ENCODE peak calls at places on chromosomes 2 and 18, in eight cellular contexts. One of them, this sample, is unnamed.

GRCh38 chr2:75503048-75503607 is 57.6 kb downstream of the EVA1A start:
- DNase-seq in mesenchymal stem cell: peak; percentile 71
- DNase-seq in K562: no peak
- DNase-seq in right atrium auricular region: no peak
- DNase-seq in cardiac muscle cell: peak; percentile 54
- DNase-seq in pancreas: no peak
- DNase-seq in heart left ventricle: no peak
- DNase-seq in RWPE1: peak; percentile 44
- DNase-seq in this sample: no peak

GRCh38 chr18:56711706-56712445 is 60.7 kb downstream of the WDR7 start:
- DNase-seq in K562: no peak
- DNase-seq in heart left ventricle: no peak
- DNase-seq in mesenchymal stem cell: peak; percentile 26
- DNase-seq in pancreas: no peak
- DNase-seq in RWPE1: no peak
- DNase-seq in cardiac muscle cell: no peak
- DNase-seq in right atrium auricular region: no peak
- DNase-seq in this sample: no peak

GRCh38 chr2:124301915-124302314 is 276.8 kb downstream of the CNTNAP5 start:
- DNase-seq in mesenchymal stem cell: no peak
- DNase-seq in right atrium auricular region: no peak
- DNase-seq in K562: no peak
- DNase-seq in heart left ventricle: no peak
- DNase-seq in pancreas: no peak
- DNase-seq in RWPE1: no peak
- DNase-seq in cardiac muscle cell: no peak
- DNase-seq in this sample: no peak

GRCh38 chr2:166042768-166043390 is 84.9 kb downstream of the SCN1A start:
- DNase-seq in pancreas: no peak
- DNase-seq in cardiac muscle cell: no peak
- DNase-seq in mesenchymal stem cell: no peak
- DNase-seq in RWPE1: peak; percentile 3
- DNase-seq in heart left ventricle: no peak
- DNase-seq in K562: no peak
- DNase-seq in right atrium auricular region: no peak
- DNase-seq in this sample: no peak

GRCh38 chr2:80489718-80490117 is 185.2 kb upstream of the LRRTM1 start:
- DNase-seq in right atrium auricular region: no peak
- DNase-seq in heart left ventricle: no peak
- DNase-seq in cardiac muscle cell: peak; percentile 24
- DNase-seq in pancreas: no peak
- DNase-seq in mesenchymal stem cell: peak; percentile 39
- DNase-seq in RWPE1: peak; percentile 84
- DNase-seq in K562: no peak
- DNase-seq in this sample: no peak

GRCh38 chr18:50441518-50441917 is 66.7 kb downstream of the SKA1 start:
- DNase-seq in cardiac muscle cell: peak; percentile 25
- DNase-seq in right atrium auricular region: no peak
- DNase-seq in RWPE1: no peak
- DNase-seq in mesenchymal stem cell: no peak
- DNase-seq in pancreas: no peak
- DNase-seq in heart left ventricle: no peak
- DNase-seq in K562: no peak
- DNase-seq in this sample: peak; percentile 49

GRCh38 chr2:110116033-110116710 is 550 bp upstream of the MALL start:
- DNase-seq in K562: no peak
- DNase-seq in pancreas: no peak
- DNase-seq in heart left ventricle: peak; percentile 70
- DNase-seq in mesenchymal stem cell: peak; percentile 30
- DNase-seq in cardiac muscle cell: peak; percentile 85
- DNase-seq in RWPE1: no peak
- DNase-seq in right atrium auricular region: peak; percentile 79
- DNase-seq in this sample: no peak

GRCh38 chr2:48600204-48600813 is 17.3 kb upstream of the GTF2A1L start:
- DNase-seq in K562: peak; percentile 32
- DNase-seq in pancreas: no peak
- DNase-seq in heart left ventricle: no peak
- DNase-seq in right atrium auricular region: no peak
- DNase-seq in RWPE1: peak; percentile 21
- DNase-seq in mesenchymal stem cell: peak; percentile 47
- DNase-seq in cardiac muscle cell: peak; percentile 73
- DNase-seq in this sample: no peak

GRCh38 chr2:179837408-179837807 is 24.0 kb downstream of the ZNF385B start:
- DNase-seq in heart left ventricle: no peak
- DNase-seq in right atrium auricular region: no peak
- DNase-seq in mesenchymal stem cell: peak; percentile 64
- DNase-seq in pancreas: no peak
- DNase-seq in cardiac muscle cell: peak; percentile 15
- DNase-seq in RWPE1: peak; percentile 28
- DNase-seq in K562: no peak
- DNase-seq in this sample: no peak

GRCh38 chr2:178069551-178069950 is 3.0 kb downstream of the PDE11A start:
- DNase-seq in RWPE1: no peak
- DNase-seq in pancreas: no peak
- DNase-seq in right atrium auricular region: no peak
- DNase-seq in K562: no peak
- DNase-seq in heart left ventricle: no peak
- DNase-seq in cardiac muscle cell: no peak
- DNase-seq in mesenchymal stem cell: no peak
- DNase-seq in this sample: no peak

GRCh38 chr2:177886824-177887223 is 185.8 kb downstream of the PDE11A start:
- DNase-seq in K562: no peak
- DNase-seq in right atrium auricular region: no peak
- DNase-seq in cardiac muscle cell: no peak
- DNase-seq in heart left ventricle: no peak
- DNase-seq in RWPE1: no peak
- DNase-seq in mesenchymal stem cell: no peak
- DNase-seq in pancreas: no peak
- DNase-seq in this sample: no peak

GRCh38 chr2:30480703-30481322 is 33.8 kb downstream of the LCLAT1 start:
- DNase-seq in RWPE1: no peak
- DNase-seq in cardiac muscle cell: no peak
- DNase-seq in heart left ventricle: no peak
- DNase-seq in right atrium auricular region: no peak
- DNase-seq in K562: no peak
- DNase-seq in mesenchymal stem cell: no peak
- DNase-seq in pancreas: no peak
- DNase-seq in this sample: no peak

GRCh38 chr2:69789129-69789528 is 40.3 kb upstream of the GMCL1 start:
- DNase-seq in cardiac muscle cell: peak; percentile 82
- DNase-seq in pancreas: no peak
- DNase-seq in right atrium auricular region: peak; percentile 66
- DNase-seq in mesenchymal stem cell: peak; percentile 93
- DNase-seq in heart left ventricle: no peak
- DNase-seq in RWPE1: no peak
- DNase-seq in K562: no peak
- DNase-seq in this sample: no peak

GRCh38 chr2:26861610-26862224 is 13.8 kb downstream of the DPYSL5 start:
- DNase-seq in heart left ventricle: no peak
- DNase-seq in K562: no peak
- DNase-seq in RWPE1: no peak
- DNase-seq in right atrium auricular region: no peak
- DNase-seq in mesenchymal stem cell: no peak
- DNase-seq in cardiac muscle cell: no peak
- DNase-seq in pancreas: no peak
- DNase-seq in this sample: no peak

GRCh38 chr2:201964631-201965206 is 68.9 kb upstream of the FZD7 start:
- DNase-seq in cardiac muscle cell: peak; percentile 42
- DNase-seq in heart left ventricle: no peak
- DNase-seq in K562: no peak
- DNase-seq in pancreas: no peak
- DNase-seq in mesenchymal stem cell: no peak
- DNase-seq in RWPE1: no peak
- DNase-seq in right atrium auricular region: no peak
- DNase-seq in this sample: no peak

GRCh38 chr2:39419282-39420223 is 17.5 kb downstream of the MAP4K3 start:
- DNase-seq in pancreas: no peak
- DNase-seq in K562: no peak
- DNase-seq in right atrium auricular region: no peak
- DNase-seq in heart left ventricle: no peak
- DNase-seq in cardiac muscle cell: peak; percentile 11
- DNase-seq in mesenchymal stem cell: no peak
- DNase-seq in RWPE1: no peak
- DNase-seq in this sample: no peak

GRCh38 chr2:158487419-158487818 is 30.7 kb downstream of the PKP4 start:
- DNase-seq in mesenchymal stem cell: peak; percentile 61
- DNase-seq in RWPE1: no peak
- DNase-seq in right atrium auricular region: no peak
- DNase-seq in heart left ventricle: no peak
- DNase-seq in K562: no peak
- DNase-seq in cardiac muscle cell: peak; percentile 84
- DNase-seq in pancreas: no peak
- DNase-seq in this sample: no peak

GRCh38 chr2:239723486-239724193 is 301.5 kb downstream of the NDUFA10 start:
- DNase-seq in right atrium auricular region: no peak
- DNase-seq in pancreas: no peak
- DNase-seq in K562: no peak
- DNase-seq in heart left ventricle: no peak
- DNase-seq in cardiac muscle cell: no peak
- DNase-seq in mesenchymal stem cell: no peak
- DNase-seq in RWPE1: no peak
- DNase-seq in this sample: no peak

GRCh38 chr18:39681061-39681460 is 2115.5 kb upstream of the CELF4 start:
- DNase-seq in mesenchymal stem cell: no peak
- DNase-seq in right atrium auricular region: no peak
- DNase-seq in RWPE1: no peak
- DNase-seq in heart left ventricle: no peak
- DNase-seq in K562: no peak
- DNase-seq in cardiac muscle cell: no peak
- DNase-seq in pancreas: no peak
- DNase-seq in this sample: no peak

GRCh38 chr2:11824901-11825592 is 78.6 kb downstream of the LPIN1 start:
- DNase-seq in RWPE1: peak; percentile 45
- DNase-seq in cardiac muscle cell: peak; percentile 74
- DNase-seq in right atrium auricular region: no peak
- DNase-seq in pancreas: no peak
- DNase-seq in mesenchymal stem cell: no peak
- DNase-seq in heart left ventricle: no peak
- DNase-seq in K562: no peak
- DNase-seq in this sample: no peak

GRCh38 chr2:100365434-100365833 is 43.1 kb upstream of the LONRF2 start:
- DNase-seq in heart left ventricle: no peak
- DNase-seq in pancreas: no peak
- DNase-seq in cardiac muscle cell: peak; percentile 82
- DNase-seq in mesenchymal stem cell: peak; percentile 37
- DNase-seq in right atrium auricular region: no peak
- DNase-seq in RWPE1: peak; percentile 74
- DNase-seq in K562: no peak
- DNase-seq in this sample: no peak

GRCh38 chr2:140761807-140762206 is 1369.0 kb downstream of the LRP1B start:
- DNase-seq in cardiac muscle cell: no peak
- DNase-seq in right atrium auricular region: no peak
- DNase-seq in heart left ventricle: no peak
- DNase-seq in K562: no peak
- DNase-seq in mesenchymal stem cell: no peak
- DNase-seq in pancreas: no peak
- DNase-seq in RWPE1: no peak
- DNase-seq in this sample: no peak

GRCh38 chr2:107466241-107466640 is 360.5 kb upstream of the RGPD4 start:
- DNase-seq in mesenchymal stem cell: no peak
- DNase-seq in heart left ventricle: no peak
- DNase-seq in cardiac muscle cell: no peak
- DNase-seq in RWPE1: no peak
- DNase-seq in pancreas: no peak
- DNase-seq in right atrium auricular region: no peak
- DNase-seq in K562: no peak
- DNase-seq in this sample: no peak

GRCh38 chr18:9348079-9348671 is 13.6 kb downstream of the TWSG1 start:
- DNase-seq in right atrium auricular region: no peak
- DNase-seq in K562: no peak
- DNase-seq in mesenchymal stem cell: peak; percentile 48
- DNase-seq in cardiac muscle cell: peak; percentile 59
- DNase-seq in pancreas: no peak
- DNase-seq in heart left ventricle: no peak
- DNase-seq in RWPE1: no peak
- DNase-seq in this sample: no peak

GRCh38 chr2:231676243-231676642 is 32.1 kb upstream of the PTMA start:
- DNase-seq in heart left ventricle: no peak
- DNase-seq in K562: no peak
- DNase-seq in pancreas: no peak
- DNase-seq in right atrium auricular region: no peak
- DNase-seq in cardiac muscle cell: no peak
- DNase-seq in mesenchymal stem cell: no peak
- DNase-seq in RWPE1: no peak
- DNase-seq in this sample: no peak

DNA sequence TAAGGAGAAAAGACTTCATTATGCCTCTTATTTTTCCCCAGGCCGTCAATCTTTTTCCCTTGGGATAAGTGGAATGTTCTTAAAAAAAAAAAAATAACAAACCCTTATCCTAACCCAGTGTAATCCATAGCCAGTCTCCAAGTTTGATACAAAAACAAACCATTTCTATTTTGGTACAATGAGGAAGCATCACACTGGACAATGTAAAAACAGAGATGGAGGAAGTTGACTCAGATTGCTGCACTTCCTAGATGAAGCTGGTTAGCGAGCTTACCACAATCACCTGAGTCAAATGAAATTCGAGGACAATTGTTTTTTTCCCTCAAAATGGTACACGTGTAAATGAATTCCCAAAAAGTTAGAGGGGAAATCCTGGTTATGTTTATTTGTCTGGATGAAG is 259.7 kb downstream of the TCF4 start:
- DNase-seq in heart left ventricle: no peak
- DNase-seq in cardiac muscle cell: peak; percentile 66
- DNase-seq in pancreas: no peak
- DNase-seq in RWPE1: no peak
- DNase-seq in right atrium auricular region: no peak
- DNase-seq in mesenchymal stem cell: peak; percentile 31
- DNase-seq in K562: no peak
- DNase-seq in this sample: no peak
- H3K27ac ChIP-seq in heart left ventricle: peak overlapping the region; percentile 80
- H3K27ac ChIP-seq in cardiac muscle cell: no peak overlapping the region
- H3K27ac ChIP-seq in pancreas: peak overlapping the region; percentile 10
- H3K27ac ChIP-seq in RWPE1: no peak overlapping the region
- H3K27ac ChIP-seq in right atrium auricular region: peak overlapping the region; percentile 70
- H3K27ac ChIP-seq in mesenchymal stem cell: no peak overlapping the region
- H3K27ac ChIP-seq in K562: no peak overlapping the region
- H3K27ac ChIP-seq in this sample: peak overlapping the region; percentile 32

GRCh38 chr2:7028846-7029245 is 111.6 kb downstream of the RNF144A start:
- DNase-seq in cardiac muscle cell: no peak
- DNase-seq in mesenchymal stem cell: no peak
- DNase-seq in heart left ventricle: peak; percentile 29
- DNase-seq in pancreas: no peak
- DNase-seq in K562: no peak
- DNase-seq in right atrium auricular region: no peak
- DNase-seq in RWPE1: no peak
- DNase-seq in this sample: no peak
- H3K27ac ChIP-seq in cardiac muscle cell: no peak overlapping the region
- H3K27ac ChIP-seq in mesenchymal stem cell: no peak overlapping the region
- H3K27ac ChIP-seq in heart left ventricle: peak overlapping the region; percentile 71
- H3K27ac ChIP-seq in pancreas: no peak overlapping the region
- H3K27ac ChIP-seq in K562: no peak overlapping the region
- H3K27ac ChIP-seq in right atrium auricular region: no peak overlapping the region
- H3K27ac ChIP-seq in RWPE1: no peak overlapping the region
- H3K27ac ChIP-seq in this sample: peak overlapping the region; percentile 42

GRCh38 chr2:213125646-213126347 is 25.6 kb downstream of the IKZF2 start:
- DNase-seq in heart left ventricle: no peak
- DNase-seq in K562: no peak
- DNase-seq in pancreas: no peak
- DNase-seq in cardiac muscle cell: peak; percentile 21
- DNase-seq in right atrium auricular region: no peak
- DNase-seq in RWPE1: no peak
- DNase-seq in mesenchymal stem cell: no peak
- DNase-seq in this sample: no peak
- H3K27ac ChIP-seq in heart left ventricle: no peak overlapping the region
- H3K27ac ChIP-seq in K562: no peak overlapping the region
- H3K27ac ChIP-seq in pancreas: no peak overlapping the region
- H3K27ac ChIP-seq in cardiac muscle cell: no peak overlapping the region
- H3K27ac ChIP-seq in right atrium auricular region: no peak overlapping the region
- H3K27ac ChIP-seq in RWPE1: no peak overlapping the region
- H3K27ac ChIP-seq in mesenchymal stem cell: no peak overlapping the region
- H3K27ac ChIP-seq in this sample: no peak overlapping the region

GRCh38 chr18:41955688-41956087 is 654 bp downstream of the PIK3C3 start:
- DNase-seq in pancreas: no peak
- DNase-seq in RWPE1: no peak
- DNase-seq in K562: peak; percentile 24
- DNase-seq in cardiac muscle cell: no peak
- DNase-seq in mesenchymal stem cell: no peak
- DNase-seq in right atrium auricular region: no peak
- DNase-seq in heart left ventricle: no peak
- DNase-seq in this sample: no peak
- H3K27ac ChIP-seq in pancreas: no peak overlapping the region
- H3K27ac ChIP-seq in RWPE1: no peak overlapping the region
- H3K27ac ChIP-seq in K562: peak overlapping the region; percentile 64
- H3K27ac ChIP-seq in cardiac muscle cell: peak overlapping the region; percentile 85
- H3K27ac ChIP-seq in mesenchymal stem cell: no peak overlapping the region
- H3K27ac ChIP-seq in right atrium auricular region: peak overlapping the region; percentile 82
- H3K27ac ChIP-seq in heart left ventricle: peak overlapping the region; percentile 78
- H3K27ac ChIP-seq in this sample: no peak overlapping the region

This sample was measured in caudate nucleus.